ENCODE peak calls at places on chromosomes 12 and 14, in six cellular contexts. Y, I, C, W, U and L are unnamed samples.

GRCh38 chr12:65952737-65953209 is 128.5 kb downstream of the HMGA2 start:
- DNase-seq in C (no peak), Y (no peak), I (no peak), U (no peak), W (no peak), L (no peak)

GRCh38 chr14:29216316-29216715 is 449.7 kb downstream of the FOXG1 start:
- DNase-seq in U (no peak), I (no peak), W (no peak), C (no peak), Y (peak; percentile 99), L (no peak)

GRCh38 chr14:52227559-52228222 is 39.8 kb upstream of the PTGDR start:
- DNase-seq in W (no peak), I (no peak), Y (no peak), U (no peak), C (no peak), L (no peak)

GRCh38 chr14:96246535-96246839 is 9.5 kb upstream of the BDKRB1 start:
- DNase-seq in Y (no peak), W (no peak), U (no peak), C (no peak), I (peak; percentile 96), L (no peak)

GRCh38 chr14:23195552-23196101 is 12.2 kb upstream of the SLC7A8 start:
- DNase-seq in W (no peak), C (no peak), U (no peak), I (no peak), Y (no peak), L (no peak)

GRCh38 chr12:126404293-126404851 is 1339.1 kb downstream of the AACS start:
- DNase-seq in Y (no peak), C (no peak), W (no peak), I (no peak), U (no peak), L (no peak)

GRCh38 chr14:57822081-57822480 is 43.8 kb downstream of the SLC35F4 start:
- DNase-seq in C (no peak), Y (peak; percentile 5), W (no peak), I (no peak), U (no peak), L (no peak)

GRCh38 chr14:23694085-23694975 is 58.2 kb downstream of the DHRS2 start:
- DNase-seq in I (peak; percentile 74), Y (no peak), U (no peak), C (no peak), W (no peak), L (no peak)